ENCODE peak calls at places on chromosome 9, in four cellular contexts. S is iris pigment epithelial cell; E is CD4-positive, alpha-beta T cell; A is left cardiac atrium. B is an unnamed sample.

GRCh38 chr9:15785584-15785983 is 232.7 kb downstream of the CCDC171 start:
- DNase-seq in S (peak), E (no peak), A (no peak), B (no peak)

GRCh38 chr9:138105123-138105415 is 227.5 kb downstream of the CACNA1B start:
- DNase-seq in S (no peak), E (no peak), A (no peak), B (no peak)

GRCh38 chr9:6271508-6272228 is 56.1 kb downstream of the IL33 start:
- DNase-seq in S (no peak), E (no peak), A (no peak), B (no peak)

GRCh38 chr9:124776952-124777645 is at the start of gene OLFML2A:
- DNase-seq in S (no peak), E (no peak), A (no peak), B (no peak)

GRCh38 chr9:128203842-128204551 is 818 bp downstream of the DNM1 start:
- DNase-seq in S (peak), E (no peak), A (peak), B (no peak)

GRCh38 chr9:130023147-130023787 is 19.7 kb downstream of the FNBP1 start:
- DNase-seq in S (no peak), E (no peak), A (no peak), B (no peak)

GRCh38 chr9:2228132-2228531 is 213.0 kb downstream of the SMARCA2 start:
- DNase-seq in S (no peak), E (no peak), A (no peak), B (no peak)

GRCh38 chr9:89410709-89411111 is 87.2 kb downstream of the SEMA4D start:
- DNase-seq in S (no peak), E (no peak), A (no peak), B (no peak)

GRCh38 chr9:89687216-89687615 is 82.4 kb downstream of the GADD45G start:
- DNase-seq in S (no peak), E (no peak), A (no peak), B (no peak)

GRCh38 chr9:136814725-136815421 is 7.1 kb downstream of the RABL6 start:
- DNase-seq in S (no peak), E (no peak), A (no peak), B (no peak)

GRCh38 chr9:82810902-82811301 is 252.0 kb downstream of the RASEF start:
- DNase-seq in S (peak), E (no peak), A (no peak), B (no peak)

GRCh38 chr9:114011313-114011712 is 66.8 kb downstream of the AMBP start:
- DNase-seq in S (no peak), E (no peak), A (no peak), B (no peak)

GRCh38 chr9:71761938-71762353 is 6.4 kb downstream of the CEMIP2 start:
- DNase-seq in S (no peak), E (no peak), A (no peak), B (no peak)

GRCh38 chr9:20781086-20781485 is 97.0 kb downstream of the FOCAD start:
- DNase-seq in S (peak), E (no peak), A (no peak), B (no peak)

GRCh38 chr9:91562412-91562811 is 138.8 kb upstream of the NFIL3 start:
- DNase-seq in S (no peak), E (no peak), A (no peak), B (no peak)

GRCh38 chr9:113611461-113612215 is 148.1 kb downstream of the RGS3 start:
- DNase-seq in S (no peak), E (no peak), A (no peak), B (no peak)

GRCh38 chr9:136297016-136297691 is 6.7 kb downstream of the CCDC187 start:
- DNase-seq in S (no peak), E (no peak), A (no peak), B (no peak)

GRCh38 chr9:87545858-87546257 is 48.2 kb downstream of the DAPK1 start:
- DNase-seq in S (peak), E (no peak), A (no peak), B (no peak)

GRCh38 chr9:124291801-124292396 is 34.1 kb downstream of the NEK6 start:
- DNase-seq in S (no peak), E (no peak), A (no peak), B (no peak)

GRCh38 chr9:87080512-87081225 is 133.4 kb upstream of the GAS1 start:
- DNase-seq in S (no peak), E (no peak), A (no peak), B (no peak)

GRCh38 chr9:5843450-5844249 is 10.7 kb upstream of the ERMP1 start:
- DNase-seq in S (peak), E (no peak), A (no peak), B (no peak)

GRCh38 chr9:92964981-92965758 is 17.8 kb downstream of the FGD3 start:
- DNase-seq in S (no peak), E (no peak), A (no peak), B (no peak)

GRCh38 chr9:93640027-93640426 is 63.6 kb downstream of the PHF2 start:
- DNase-seq in S (no peak), E (no peak), A (no peak), B (no peak)

GRCh38 chr9:133374612-133375115 is 1.2 kb downstream of the SURF4 start:
- DNase-seq in S (peak), E (no peak), A (no peak), B (no peak)

GRCh38 chr9:94250456-94250855 is 8.6 kb upstream of the ZNF169 start:
- DNase-seq in S (no peak), E (peak), A (no peak), B (no peak)

GRCh38 chr9:125659954-125660353 is 47.1 kb downstream of the MAPKAP1 start:
- DNase-seq in S (peak), E (no peak), A (no peak), B (no peak)

GRCh38 chr9:137666950-137667670 is 48.3 kb downstream of the EHMT1 start:
- DNase-seq in S (no peak), E (no peak), A (no peak), B (no peak)

GRCh38 chr9:98860871-98861293 is 53.4 kb downstream of the GALNT12 start:
- DNase-seq in S (peak), E (no peak), A (peak), B (no peak)

B was measured in T follicular helper cell.